ENCODE peak calls at places on chromosomes 3 and 15, in eight cellular contexts. P is bronchial epithelial cell; C is RWPE1; N is IMR-90; Z is fibroblast of pulmonary artery; H is glutamatergic neuron; T is foreskin fibroblast; R is CD4-positive, alpha-beta T cell. Q is an unnamed sample.

GRCh38 chr3:52428151-52429005 is 16.5 kb downstream of the SEMA3G start:
- DNase-seq in Z (peak), N (peak), R (no peak), T (peak), C (peak), H (no peak), P (peak), Q (no peak)

GRCh38 chr3:133745981-133746721 is at the start of gene TF:
- DNase-seq in P (no peak), N (no peak), Z (no peak), R (no peak), C (no peak), H (peak), T (peak), Q (no peak)

GRCh38 chr3:104887069-104887468 is 479.6 kb upstream of the ALCAM start:
- DNase-seq in C (no peak), Z (peak), R (no peak), H (no peak), N (peak), T (peak), P (peak), Q (no peak)

GRCh38 chr3:83523470-83524073 is 1435.2 kb upstream of the CADM2 start:
- DNase-seq in N (no peak), P (peak), T (peak), Z (peak), R (no peak), H (peak), C (peak), Q (no peak)

GRCh38 chr3:137202941-137203340 is 245.2 kb downstream of the IL20RB start:
- DNase-seq in P (no peak), N (no peak), R (no peak), T (no peak), H (no peak), Z (no peak), C (no peak), Q (no peak)

GRCh38 chr3:49803464-49804140 is 541 bp downstream of the INKA1 start:
- DNase-seq in C (peak), P (peak), Z (peak), T (peak), R (peak), H (peak), N (peak), Q (no peak)

GRCh38 chr3:126342211-126342610 is 15.0 kb downstream of the KLF15 start:
- DNase-seq in P (no peak), N (no peak), H (peak), Z (no peak), R (no peak), C (no peak), T (no peak), Q (peak)

GRCh38 chr3:122857019-122857418 is 62.1 kb downstream of the SLC49A4 start:
- DNase-seq in P (peak), C (peak), N (peak), R (no peak), Z (peak), H (no peak), T (peak), Q (no peak)

GRCh38 chr15:92383528-92384326 is 10.0 kb upstream of the ST8SIA2 start:
- DNase-seq in R (no peak), Z (peak), P (no peak), C (no peak), H (peak), T (no peak), N (peak), Q (no peak)

GRCh38 chr15:37096878-37097568 is 3.3 kb downstream of the MEIS2 start:
- DNase-seq in Z (no peak), P (no peak), C (no peak), H (no peak), N (peak), T (peak), R (no peak), Q (no peak)

GRCh38 chr3:50292159-50292923 is at the start of gene IFRD2:
- DNase-seq in Z (peak), T (peak), P (peak), C (peak), H (peak), R (peak), N (peak), Q (peak)

GRCh38 chr3:38579146-38579545 is 70.3 kb downstream of the SCN5A start:
- DNase-seq in T (peak), R (no peak), N (no peak), P (no peak), C (no peak), H (peak), Z (peak), Q (peak)
- TF ChIP-seq CTCF in T (no peak), R (no peak), N (no peak), P (no peak), C (no peak), H (no peak), Z (no peak), Q (no peak)

GRCh38 chr3:14646589-14647413 is 4.8 kb upstream of the CCDC174 start:
- DNase-seq in R (no peak), Z (no peak), N (no peak), T (no peak), P (no peak), C (no peak), H (no peak), Q (no peak)
- TF ChIP-seq CTCF in R (no peak), Z (peak), N (no peak), T (no peak), P (no peak), C (no peak), H (peak), Q (no peak)

GRCh38 chr3:192174283-192174682 is 553.1 kb downstream of the FGF12 start:
- DNase-seq in T (no peak), H (no peak), P (no peak), R (no peak), N (no peak), Z (no peak), C (no peak), Q (no peak)
- TF ChIP-seq CTCF in T (no peak), H (no peak), P (no peak), R (no peak), N (no peak), Z (no peak), C (no peak), Q (no peak)

DNA sequence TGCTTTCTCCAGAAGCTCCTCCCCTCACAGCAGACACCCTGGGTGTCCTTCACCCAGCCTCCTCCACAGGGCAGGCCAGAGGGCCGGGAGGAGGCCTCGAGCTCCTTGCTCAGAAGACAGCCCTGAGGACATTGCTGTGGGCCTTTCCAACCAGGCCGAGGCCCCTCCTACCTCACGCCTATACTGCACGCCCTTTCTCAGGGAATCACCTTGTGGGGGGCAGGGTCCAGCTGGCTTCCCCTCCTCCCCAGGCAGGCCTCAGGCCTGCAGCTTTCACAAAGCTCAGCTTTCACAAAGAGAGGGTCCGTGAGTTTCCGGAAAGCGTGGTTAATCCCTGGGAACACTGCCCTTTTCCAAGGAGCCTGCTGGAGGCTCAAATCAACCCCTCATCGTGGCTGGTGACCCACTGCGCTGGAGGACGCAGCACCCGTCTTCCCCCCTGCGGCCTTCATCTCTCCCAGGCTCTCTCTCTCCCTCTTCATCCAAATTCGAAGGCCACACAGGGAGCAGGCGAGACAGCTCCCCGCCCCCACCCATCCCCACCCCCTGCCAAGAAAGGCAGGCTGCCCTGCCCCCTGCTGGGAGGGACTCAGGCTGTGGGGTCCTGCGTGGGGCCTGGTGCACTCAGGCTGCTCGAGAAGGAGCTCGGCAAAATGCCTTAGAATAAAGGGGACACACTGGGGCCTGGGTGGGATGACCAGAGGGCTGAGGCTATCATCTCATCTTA is 79.4 kb downstream of the OCA2 start:
- DNase-seq in P (no peak), H (peak), T (no peak), Z (no peak), N (no peak), R (no peak), C (no peak), Q (no peak)
- TF ChIP-seq CTCF in P (no peak), H (no peak), T (no peak), Z (no peak), N (no peak), R (no peak), C (no peak), Q (no peak)

GRCh38 chr15:67079361-67079760 is 14.0 kb downstream of the SMAD3 start:
- DNase-seq in R (no peak), H (no peak), C (no peak), T (peak), N (peak), Z (no peak), P (peak), Q (no peak)

GRCh38 chr15:67080118-67080899 is 14.9 kb downstream of the SMAD3 start:
- DNase-seq in C (no peak), T (peak), P (no peak), Z (peak), R (no peak), H (no peak), N (peak), Q (no peak)

GRCh38 chr15:67083135-67083766 is 17.8 kb downstream of the SMAD3 start:
- DNase-seq in H (no peak), C (no peak), N (peak), P (no peak), T (peak), Z (no peak), R (no peak), Q (no peak)

GRCh38 chr15:67082007-67082536 is 16.7 kb downstream of the SMAD3 start:
- DNase-seq in T (no peak), N (no peak), R (peak), C (no peak), H (no peak), P (no peak), Z (no peak), Q (no peak)

DNA sequence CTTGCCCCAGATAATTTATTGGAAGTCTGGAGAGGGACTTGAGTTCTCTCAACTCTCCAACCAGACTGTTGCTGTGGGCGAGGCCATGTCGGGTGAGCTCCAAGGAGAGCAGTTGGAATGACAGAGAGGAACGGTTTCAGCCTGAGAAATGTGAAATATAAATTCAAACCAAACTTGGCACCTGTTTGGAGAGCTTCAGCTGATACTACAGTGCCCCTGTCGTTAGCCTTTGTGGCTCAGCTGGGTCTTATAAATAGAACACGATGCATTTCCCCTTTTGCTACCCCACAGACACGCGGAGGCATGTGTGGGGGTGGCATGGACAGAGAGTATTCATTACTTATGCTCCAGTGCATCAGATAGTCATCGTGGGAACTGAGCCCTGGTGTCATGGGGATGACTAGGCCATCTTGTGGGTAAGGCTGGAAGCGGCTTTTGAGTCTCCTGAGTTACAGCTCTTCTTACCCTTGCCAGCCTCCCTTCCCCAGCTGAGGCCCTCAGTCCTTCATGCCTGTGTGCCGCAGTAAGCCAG is 15.6 kb downstream of the SMAD3 start:
- DNase-seq in C (no peak), N (peak), R (no peak), T (peak), Z (peak), P (no peak), H (no peak), Q (no peak)
- TF ChIP-seq CTCF in C (no peak), N (peak), R (no peak), T (peak), Z (no peak), P (no peak), H (no peak), Q (peak)

GRCh38 chr3:181274025-181274424 is 284.5 kb upstream of the DNAJC19 start:
- DNase-seq in Z (no peak), H (no peak), C (no peak), T (no peak), P (no peak), N (no peak), R (no peak), Q (no peak)
- TF ChIP-seq CTCF in Z (no peak), H (no peak), C (no peak), T (no peak), P (no peak), N (no peak), R (no peak), Q (no peak)

DNA sequence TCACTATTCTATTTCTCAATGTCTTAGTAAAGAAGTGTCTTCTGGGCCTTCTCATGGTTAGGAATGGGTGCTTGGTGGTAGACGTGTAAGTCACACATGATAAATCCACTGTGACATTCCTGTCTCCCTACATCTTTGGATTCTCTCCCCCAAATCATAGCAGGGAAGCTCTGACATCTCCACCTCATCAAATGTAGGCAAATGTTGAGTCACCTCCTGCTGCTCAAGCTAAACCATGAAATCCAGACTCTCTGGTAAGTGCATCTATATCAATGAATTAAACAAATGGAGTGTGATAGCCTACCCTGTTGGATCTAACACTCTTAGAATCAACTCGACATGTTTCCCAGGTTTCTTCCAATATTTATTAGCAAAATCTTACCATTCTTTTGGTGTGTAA is 42.8 kb upstream of the RPL35A start:
- DNase-seq in P (peak), C (no peak), N (peak), Z (no peak), T (peak), H (no peak), R (no peak), Q (no peak)
- TF ChIP-seq CTCF in P (no peak), C (no peak), N (no peak), Z (no peak), T (no peak), H (no peak), R (no peak), Q (no peak)

GRCh38 chr15:88470625-88471372 is 3.3 kb downstream of the MRPS11 start:
- DNase-seq in H (no peak), P (no peak), C (no peak), R (no peak), T (no peak), Z (no peak), N (no peak), Q (no peak)
- TF ChIP-seq CTCF in H (peak), P (no peak), C (no peak), R (no peak), T (no peak), Z (no peak), N (no peak), Q (no peak)

Q was measured in osteocyte.